ENCODE peak calls at places on chromosomes 1 and 21, in six cellular contexts. I, L, A, O, P and H are unnamed samples.

GRCh38 chr1:176193663-176194062 is 13.4 kb downstream of the COP1 start:
- DNase-seq in I (no peak), L (no peak), A (no peak), O (no peak), P (no peak), H (no peak)

GRCh38 chr1:76807543-76808260 is 59.6 kb upstream of the ST6GALNAC5 start:
- DNase-seq in I (no peak), L (no peak), A (no peak), O (no peak), P (no peak), H (no peak)

GRCh38 chr21:35779690-35780570 is 280.4 kb downstream of the SETD4 start:
- DNase-seq in I (peak), L (no peak), A (no peak), O (no peak), P (no peak), H (no peak)

GRCh38 chr21:32794643-32795042 is 23.1 kb upstream of the PAXBP1 start:
- DNase-seq in I (peak), L (no peak), A (peak), O (no peak), P (no peak), H (no peak)

GRCh38 chr21:29486306-29486705 is 187.6 kb downstream of the BACH1 start:
- DNase-seq in I (no peak), L (no peak), A (no peak), O (no peak), P (no peak), H (no peak)

GRCh38 chr1:164504699-164505098 is 54.3 kb upstream of the PBX1 start:
- DNase-seq in I (no peak), L (no peak), A (no peak), O (no peak), P (no peak), H (no peak)

GRCh38 chr21:35011681-35012080 is 37.4 kb downstream of the RUNX1 start:
- DNase-seq in I (no peak), L (no peak), A (no peak), O (no peak), P (no peak), H (no peak)

GRCh38 chr1:162847839-162848453 is 13.0 kb downstream of the CCDC190 start:
- DNase-seq in I (peak), L (peak), A (peak), O (peak), P (peak), H (peak)

GRCh38 chr1:119372493-119373086 is 4.0 kb downstream of the HAO2 start:
- DNase-seq in I (peak), L (peak), A (no peak), O (no peak), P (peak), H (peak)

GRCh38 chr1:184386271-184387068 is at the start of gene C1orf21:
- DNase-seq in I (peak), L (no peak), A (peak), O (peak), P (peak), H (peak)

GRCh38 chr21:46297311-46298082 is 11.4 kb downstream of the YBEY start:
- DNase-seq in I (no peak), L (no peak), A (no peak), O (no peak), P (no peak), H (no peak)

GRCh38 chr1:65674522-65674921 is 118.2 kb upstream of the PDE4B start:
- DNase-seq in I (no peak), L (no peak), A (no peak), O (no peak), P (no peak), H (no peak)

GRCh38 chr21:46569071-46569470 is 35.8 kb downstream of the S100B start:
- DNase-seq in I (no peak), L (no peak), A (no peak), O (no peak), P (no peak), H (no peak)

GRCh38 chr1:97778718-97779117 is 142.1 kb downstream of the DPYD start:
- DNase-seq in I (no peak), L (no peak), A (no peak), O (no peak), P (no peak), H (no peak)

GRCh38 chr1:93328809-93329477 is 16.8 kb upstream of the DR1 start:
- DNase-seq in I (no peak), L (peak), A (no peak), O (no peak), P (no peak), H (peak)

GRCh38 chr1:183544598-183545297 is 45.5 kb downstream of the NCF2 start:
- DNase-seq in I (no peak), L (no peak), A (no peak), O (peak), P (no peak), H (no peak)

GRCh38 chr1:181128592-181129497 is 40.3 kb downstream of the IER5 start:
- DNase-seq in I (peak), L (peak), A (peak), O (no peak), P (no peak), H (peak)

GRCh38 chr1:63758805-63759204 is 15.0 kb upstream of the ROR1 start:
- DNase-seq in I (peak), L (no peak), A (no peak), O (peak), P (no peak), H (no peak)

GRCh38 chr21:45019076-45019886 is 55.1 kb upstream of the ADARB1 start:
- DNase-seq in I (no peak), L (no peak), A (no peak), O (no peak), P (no peak), H (no peak)